ENCODE peak calls at places on chromosomes 12 and 14, in nine cellular contexts. Z is HepG2, S is endothelial cell of umbilical vein, C is K562, X is GM12878, H is breast epithelium, O is upper lobe of left lung, I is transverse colon, U is stomach. Y is an unnamed sample.
A peak's percentile ranks its signal among the peaks of the same experiment; 100 is the strongest.

GRCh38 chr14:75303415-75303814 is 24.8 kb downstream of the FOS start:
- DNase-seq in Z (peak; percentile 66), S (peak; percentile 65), C (peak; percentile 47), X (no peak), H (no peak), O (no peak), I (peak; percentile 76), U (peak; percentile 80), Y (peak; percentile 87)

GRCh38 chr12:30753761-30754382 is 879 bp downstream of the CAPRIN2 start:
- DNase-seq in Z (no peak), S (peak; percentile 31), C (no peak), X (no peak), H (no peak), O (no peak), I (no peak), U (no peak), Y (no peak)

GRCh38 chr14:64049616-64050381 is 197.0 kb downstream of the SYNE2 start:
- DNase-seq in Z (no peak), S (no peak), C (no peak), X (no peak), H (no peak), O (no peak), I (no peak), U (no peak), Y (no peak)

GRCh38 chr14:54920052-54920451 is 17.4 kb upstream of the GCH1 start:
- DNase-seq in Z (no peak), S (no peak), C (no peak), X (no peak), H (no peak), O (no peak), I (no peak), U (no peak), Y (no peak)

GRCh38 chr14:52328286-52328685 is 14.2 kb downstream of the PTGER2 start:
- DNase-seq in Z (no peak), S (no peak), C (no peak), X (no peak), H (no peak), O (no peak), I (no peak), U (no peak), Y (no peak)

GRCh38 chr12:95131589-95132335 is 58.3 kb upstream of the NR2C1 start:
- DNase-seq in Z (no peak), S (no peak), C (no peak), X (no peak), H (no peak), O (no peak), I (no peak), U (no peak), Y (no peak)

GRCh38 chr12:31773867-31774266 is 45.0 kb upstream of the AMN1 start:
- DNase-seq in Z (peak; percentile 20), S (no peak), C (no peak), X (peak; percentile 57), H (no peak), O (no peak), I (no peak), U (no peak), Y (no peak)

GRCh38 chr12:42326466-42327226 is 679 bp downstream of the PPHLN1 start:
- DNase-seq in Z (peak; percentile 8), S (peak; percentile 36), C (peak; percentile 25), X (no peak), H (no peak), O (no peak), I (peak; percentile 9), U (no peak), Y (peak; percentile 78)

GRCh38 chr12:95600567-95600966 is 49.3 kb upstream of the USP44 start:
- DNase-seq in Z (no peak), S (no peak), C (no peak), X (no peak), H (no peak), O (no peak), I (no peak), U (no peak), Y (no peak)

GRCh38 chr14:85574849-85575616 is 45.1 kb downstream of the FLRT2 start:
- DNase-seq in Z (no peak), S (no peak), C (no peak), X (no peak), H (no peak), O (no peak), I (no peak), U (no peak), Y (no peak)

GRCh38 chr12:19842116-19842515 is 402.8 kb downstream of the AEBP2 start:
- DNase-seq in Z (no peak), S (no peak), C (no peak), X (no peak), H (no peak), O (no peak), I (no peak), U (no peak), Y (no peak)

GRCh38 chr12:121773011-121773777 is 20.3 kb downstream of the RHOF start:
- DNase-seq in Z (peak; percentile 61), S (peak; percentile 40), C (peak; percentile 87), X (no peak), H (peak; percentile 73), O (peak; percentile 78), I (peak; percentile 84), U (peak; percentile 79), Y (peak; percentile 94)

GRCh38 chr12:124921200-124922008 is 7.0 kb upstream of the UBC start:
- DNase-seq in Z (peak; percentile 65), S (peak; percentile 72), C (peak; percentile 30), X (peak; percentile 97), H (peak; percentile 51), O (no peak), I (peak; percentile 78), U (peak; percentile 63), Y (peak; percentile 90)

GRCh38 chr12:108734200-108734906 is 3.0 kb upstream of the CORO1C start:
- DNase-seq in Z (peak; percentile 98), S (peak; percentile 73), C (no peak), X (peak; percentile 42), H (no peak), O (no peak), I (peak; percentile 82), U (peak; percentile 61), Y (no peak)
- TF ChIP-seq POLR2AphosphoS5 in Z (peak; percentile 84), S (no peak), C (no peak), X (no peak), H (no peak), O (no peak), I (peak; percentile 68), U (peak; percentile 60), Y (no peak)

GRCh38 chr14:68932219-68932618 is 46.9 kb downstream of the ACTN1 start:
- DNase-seq in Z (no peak), S (no peak), C (no peak), X (no peak), H (no peak), O (no peak), I (no peak), U (no peak), Y (no peak)
- H3K4me1 ChIP-seq in Z (peaks cover 64% of the 10 kb centered on the region), S (peaks cover 19% of the 10 kb centered on the region), C (peaks cover 4% of the 10 kb centered on the region), X (no peaks in the 10 kb centered on the region), H (no peaks in the 10 kb centered on the region), O (peaks cover 27% of the 10 kb centered on the region), I (peaks cover 75% of the 10 kb centered on the region), U (peaks cover 99% of the 10 kb centered on the region), Y (peaks cover 12% of the 10 kb centered on the region)

GRCh38 chr12:108561852-108562347 is 496 bp upstream of the ISCU start:
- DNase-seq in Z (no peak), S (no peak), C (no peak), X (no peak), H (no peak), O (no peak), I (no peak), U (no peak), Y (no peak)

GRCh38 chr12:108562348-108563134 is at the start of gene ISCU:
- DNase-seq in Z (peak; percentile 93), S (peak; percentile 96), C (peak; percentile 96), X (peak; percentile 90), H (peak; percentile 98), O (peak; percentile 99), I (peak; percentile 99), U (peak; percentile 98), Y (peak; percentile 100)

GRCh38 chr12:108564724-108565123 is 2.3 kb downstream of the ISCU start:
- DNase-seq in Z (no peak), S (no peak), C (no peak), X (no peak), H (no peak), O (no peak), I (no peak), U (no peak), Y (no peak)

GRCh38 chr12:108563804-108564151 is 1.4 kb downstream of the ISCU start:
- DNase-seq in Z (no peak), S (no peak), C (no peak), X (no peak), H (no peak), O (no peak), I (no peak), U (no peak), Y (no peak)

DNA sequence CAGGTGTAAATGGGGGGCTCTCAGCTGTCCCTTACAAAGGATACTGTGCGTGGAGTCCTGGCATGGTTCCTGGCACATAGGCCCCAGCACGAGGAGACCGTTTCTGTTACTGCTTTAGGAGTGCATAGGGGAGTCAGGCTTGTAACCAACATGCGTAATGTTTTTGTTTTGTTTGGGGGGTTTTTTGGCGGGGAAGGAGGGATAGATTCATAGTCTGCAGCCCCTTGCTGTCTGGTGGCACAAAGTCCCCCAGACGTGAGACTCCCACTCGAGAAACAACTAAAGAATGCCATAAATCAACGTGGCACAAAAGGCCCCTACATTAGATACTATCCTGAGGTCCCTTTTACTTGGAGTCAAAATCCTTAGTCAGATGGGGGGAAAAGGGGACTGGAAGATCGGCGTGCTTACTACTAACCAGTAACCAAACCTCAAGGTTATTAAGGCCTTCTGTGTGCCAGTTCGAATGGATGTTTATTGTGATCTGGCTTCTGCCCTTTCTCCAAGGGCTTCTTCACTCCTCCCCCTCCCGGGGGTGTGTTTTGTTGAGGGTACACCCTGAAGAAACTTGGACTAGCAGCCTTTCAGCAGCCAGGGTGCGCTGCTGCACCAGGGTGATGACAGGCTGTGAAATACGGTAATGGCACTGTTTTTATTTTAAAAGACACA is 873 bp downstream of the ISCU start:
- DNase-seq in Z (peak; percentile 83), S (peak; percentile 90), C (peak; percentile 75), X (peak; percentile 83), H (peak; percentile 65), O (no peak), I (peak; percentile 92), U (peak; percentile 81), Y (peak; percentile 94)
- TF ChIP-seq POLR2A in Z (no peak), S (peak; percentile 51), C (no peak), X (peak; percentile 64), H (no peak), O (no peak), I (peak; percentile 81), U (no peak), Y (no peak)

GRCh38 chr12:6069452-6070093 is 54.9 kb downstream of the VWF start:
- DNase-seq in Z (no peak), S (no peak), C (peak; percentile 34), X (no peak), H (no peak), O (no peak), I (no peak), U (no peak), Y (no peak)

GRCh38 chr12:6074394-6074793 is 50.1 kb downstream of the VWF start:
- DNase-seq in Z (no peak), S (no peak), C (no peak), X (no peak), H (no peak), O (no peak), I (no peak), U (no peak), Y (peak; percentile 46)

GRCh38 chr12:6073426-6073825 is 51.0 kb downstream of the VWF start:
- DNase-seq in Z (peak; percentile 43), S (no peak), C (no peak), X (no peak), H (no peak), O (no peak), I (no peak), U (no peak), Y (peak; percentile 72)

GRCh38 chr12:6070472-6071257 is 53.8 kb downstream of the VWF start:
- DNase-seq in Z (peak; percentile 75), S (no peak), C (no peak), X (no peak), H (no peak), O (no peak), I (no peak), U (no peak), Y (no peak)

GRCh38 chr12:6072302-6072752 is 52.1 kb downstream of the VWF start:
- DNase-seq in Z (peak; percentile 63), S (peak; percentile 72), C (no peak), X (no peak), H (no peak), O (peak; percentile 41), I (no peak), U (no peak), Y (no peak)
- TF ChIP-seq POLR2AphosphoS5 in Z (no peak), S (no peak), C (no peak), X (no peak), H (no peak), O (peak; percentile 85), I (no peak), U (no peak), Y (peak; percentile 67)